ENCODE peak calls at places on chromosomes 12 and 14, in six cellular contexts. One of them, this sample, is unnamed.
A peak's percentile ranks its signal among the peaks of the same experiment; 100 is the strongest.

GRCh38 chr12:51626115-51626514 is 35.1 kb downstream of the SCN8A start:
- DNase-seq in SHP77: no peak
- DNase-seq in G401: no peak
- DNase-seq in C1 segment of cervical spinal cord: no peak
- DNase-seq in BJ: no peak
- DNase-seq in SK-N-DZ: no peak
- DNase-seq in this sample: no peak

GRCh38 chr14:104383931-104384775 is 195.4 kb upstream of the C14orf180 start:
- DNase-seq in SHP77: peak; percentile 35
- DNase-seq in G401: no peak
- DNase-seq in C1 segment of cervical spinal cord: no peak
- DNase-seq in BJ: no peak
- DNase-seq in SK-N-DZ: no peak
- DNase-seq in this sample: no peak

GRCh38 chr14:55599250-55599879 is 19.4 kb downstream of the KTN1 start:
- DNase-seq in SHP77: peak; percentile 83
- DNase-seq in G401: no peak
- DNase-seq in C1 segment of cervical spinal cord: no peak
- DNase-seq in BJ: no peak
- DNase-seq in SK-N-DZ: no peak
- DNase-seq in this sample: no peak

GRCh38 chr14:77906446-77906845 is 106.5 kb downstream of the ADCK1 start:
- DNase-seq in SHP77: no peak
- DNase-seq in G401: no peak
- DNase-seq in C1 segment of cervical spinal cord: no peak
- DNase-seq in BJ: no peak
- DNase-seq in SK-N-DZ: no peak
- DNase-seq in this sample: no peak

GRCh38 chr14:85154714-85155113 is 375.2 kb upstream of the FLRT2 start:
- DNase-seq in SHP77: no peak
- DNase-seq in G401: no peak
- DNase-seq in C1 segment of cervical spinal cord: no peak
- DNase-seq in BJ: no peak
- DNase-seq in SK-N-DZ: no peak
- DNase-seq in this sample: no peak

GRCh38 chr14:51547260-51547659 is 104.5 kb upstream of the FRMD6 start:
- DNase-seq in SHP77: peak; percentile 30
- DNase-seq in G401: peak; percentile 2
- DNase-seq in C1 segment of cervical spinal cord: no peak
- DNase-seq in BJ: peak; percentile 98
- DNase-seq in SK-N-DZ: peak; percentile 26
- DNase-seq in this sample: peak; percentile 94

GRCh38 chr12:122024132-122024785 is 2.6 kb downstream of the BCL7A start:
- DNase-seq in SHP77: no peak
- DNase-seq in G401: peak; percentile 42
- DNase-seq in C1 segment of cervical spinal cord: no peak
- DNase-seq in BJ: no peak
- DNase-seq in SK-N-DZ: no peak
- DNase-seq in this sample: peak; percentile 95

GRCh38 chr12:57983150-57983857 is 41.9 kb downstream of the ATP23 start:
- DNase-seq in SHP77: peak; percentile 19
- DNase-seq in G401: peak; percentile 30
- DNase-seq in C1 segment of cervical spinal cord: no peak
- DNase-seq in BJ: peak; percentile 17
- DNase-seq in SK-N-DZ: peak; percentile 32
- DNase-seq in this sample: peak; percentile 73

GRCh38 chr14:74913986-74914573 is 9.0 kb downstream of the RPS6KL1 start:
- DNase-seq in SHP77: peak; percentile 48
- DNase-seq in G401: peak; percentile 48
- DNase-seq in C1 segment of cervical spinal cord: peak; percentile 24
- DNase-seq in BJ: no peak
- DNase-seq in SK-N-DZ: peak; percentile 38
- DNase-seq in this sample: peak; percentile 57